ENCODE peak calls at places on chromosomes 3 and 15, in six cellular contexts. X is naive thymus-derived CD4-positive, alpha-beta T cell; J is mesenteric fat pad; W is T-helper 1 cell; I is NCI-H460; A is stimulated activated naive B cell treated with anti-CD40 and anti-IgM and Interleukin-4, amounts not matched to agents 10 μg/mL and 1 μg/mL and 100 μg/mL, for 72 hours. F is an unnamed sample.

GRCh38 chr3:87228316-87228715 is 1.2 kb downstream of the CHMP2B start:
- DNase-seq in X (no peak), J (no peak), W (no peak), I (no peak), A (no peak), F (no peak)

GRCh38 chr3:9760779-9761505 is 8.8 kb downstream of the CAMK1 start:
- DNase-seq in X (no peak), J (no peak), W (no peak), I (no peak), A (no peak), F (no peak)

GRCh38 chr3:139518296-139518695 is 21.2 kb downstream of the RBP1 start:
- DNase-seq in X (no peak), J (no peak), W (no peak), I (no peak), A (no peak), F (no peak)

GRCh38 chr15:60328852-60329443 is 68.8 kb downstream of the ANXA2 start:
- DNase-seq in X (peak), J (no peak), W (no peak), I (peak), A (no peak), F (peak)

GRCh38 chr15:96851613-96852012 is 521.1 kb downstream of the NR2F2 start:
- DNase-seq in X (no peak), J (no peak), W (no peak), I (no peak), A (no peak), F (no peak)

GRCh38 chr3:72158639-72159005 is 373.7 kb upstream of the PROK2 start:
- DNase-seq in X (no peak), J (no peak), W (no peak), I (no peak), A (no peak), F (no peak)

GRCh38 chr3:150783334-150783733 is 20.4 kb upstream of the SIAH2 start:
- DNase-seq in X (no peak), J (no peak), W (no peak), I (no peak), A (no peak), F (no peak)

GRCh38 chr3:43289401-43289800 is 3.1 kb downstream of the SNRK start:
- DNase-seq in X (no peak), J (no peak), W (no peak), I (no peak), A (no peak), F (no peak)

GRCh38 chr15:82768414-82769081 is 37.3 kb downstream of the FSD2 start:
- DNase-seq in X (no peak), J (no peak), W (no peak), I (no peak), A (no peak), F (no peak)

GRCh38 chr15:80856400-80856799 is 77.2 kb downstream of the CEMIP start:
- DNase-seq in X (no peak), J (no peak), W (no peak), I (no peak), A (no peak), F (no peak)

GRCh38 chr3:96700322-96701315 is 113.8 kb upstream of the EPHA6 start:
- DNase-seq in X (no peak), J (no peak), W (no peak), I (no peak), A (no peak), F (no peak)

GRCh38 chr3:141239551-141240281 is 8.1 kb downstream of the PXYLP1 start:
- DNase-seq in X (no peak), J (no peak), W (no peak), I (no peak), A (no peak), F (no peak)

GRCh38 chr3:158970006-158970405 is 168.2 kb downstream of the MFSD1 start:
- DNase-seq in X (no peak), J (no peak), W (no peak), I (no peak), A (no peak), F (no peak)

GRCh38 chr3:189813652-189814245 is 182.6 kb downstream of the TP63 start:
- DNase-seq in X (no peak), J (no peak), W (no peak), I (no peak), A (no peak), F (no peak)

GRCh38 chr15:66886241-66886675 is 179.1 kb upstream of the SMAD3 start:
- DNase-seq in X (no peak), J (peak), W (no peak), I (no peak), A (no peak), F (no peak)

GRCh38 chr3:9074079-9074478 is 110.8 kb upstream of the RAD18 start:
- DNase-seq in X (no peak), J (no peak), W (no peak), I (no peak), A (no peak), F (no peak)

GRCh38 chr15:59976480-59976879 is 27.6 kb upstream of the FOXB1 start:
- DNase-seq in X (peak), J (no peak), W (peak), I (no peak), A (no peak), F (no peak)

GRCh38 chr3:50192689-50193141 is 1.3 kb downstream of the GNAT1 start:
- DNase-seq in X (peak), J (no peak), W (peak), I (peak), A (peak), F (peak)

GRCh38 chr3:131386429-131386926 is 4.9 kb downstream of the NUDT16 start:
- DNase-seq in X (no peak), J (no peak), W (no peak), I (no peak), A (no peak), F (no peak)

GRCh38 chr3:31403197-31403596 is 129.5 kb upstream of the STT3B start:
- DNase-seq in X (no peak), J (no peak), W (no peak), I (no peak), A (no peak), F (no peak)

GRCh38 chr3:139325551-139325950 is 18.3 kb upstream of the MRPS22 start:
- DNase-seq in X (no peak), J (peak), W (no peak), I (no peak), A (no peak), F (no peak)

GRCh38 chr3:72520690-72521308 is 327.4 kb downstream of the SHQ1 start:
- DNase-seq in X (no peak), J (no peak), W (no peak), I (no peak), A (peak), F (no peak)

GRCh38 chr3:3110299-3110630 is at the start of gene IL5RA:
- DNase-seq in X (no peak), J (no peak), W (peak), I (no peak), A (no peak), F (no peak)

GRCh38 chr3:45907769-45908705 is 21.7 kb downstream of the CCR9 start:
- DNase-seq in X (peak), J (peak), W (no peak), I (no peak), A (no peak), F (no peak)

GRCh38 chr3:55416381-55416821 is 70.7 kb downstream of the WNT5A start:
- DNase-seq in X (no peak), J (no peak), W (no peak), I (no peak), A (no peak), F (no peak)

GRCh38 chr3:21484323-21485154 is 266.5 kb downstream of the ZNF385D start:
- DNase-seq in X (no peak), J (no peak), W (no peak), I (peak), A (no peak), F (no peak)

GRCh38 chr15:76339302-76340197 is 3.0 kb downstream of the ISL2 start:
- DNase-seq in X (peak), J (no peak), W (no peak), I (no peak), A (no peak), F (peak)

GRCh38 chr3:181623924-181624694 is 87.6 kb upstream of the SOX2 start:
- DNase-seq in X (no peak), J (no peak), W (no peak), I (no peak), A (no peak), F (no peak)

GRCh38 chr3:9703736-9704342 is at the start of gene CPNE9:
- DNase-seq in X (no peak), J (no peak), W (no peak), I (no peak), A (no peak), F (peak)

GRCh38 chr15:74340139-74340538 is 27.3 kb downstream of the CYP11A1 start:
- DNase-seq in X (no peak), J (no peak), W (no peak), I (no peak), A (no peak), F (no peak)

GRCh38 chr15:99433026-99433756 is 132.6 kb upstream of the MEF2A start:
- DNase-seq in X (no peak), J (peak), W (no peak), I (no peak), A (no peak), F (no peak)

GRCh38 chr3:31725976-31726375 is 193.3 kb downstream of the STT3B start:
- DNase-seq in X (no peak), J (no peak), W (no peak), I (no peak), A (no peak), F (no peak)

GRCh38 chr3:155332668-155333160 is 39.2 kb upstream of the STRIT1 start:
- DNase-seq in X (no peak), J (no peak), W (no peak), I (no peak), A (no peak), F (no peak)

F was measured in germinal center.